ENCODE peak calls at places on chromosomes 11 and 22, in eight cellular contexts. V is hepatocyte, Z is A549, H is left lung, U is IMR-90, E is breast epithelium, R is AG04450, S is heart left ventricle. T is an unnamed sample.

GRCh38 chr11:75813622-75814039 is 1.4 kb upstream of the UVRAG start:
- DNase-seq in V (no peak), Z (no peak), H (no peak), U (peak), E (no peak), R (no peak), S (no peak), T (no peak)

GRCh38 chr11:43723617-43724016 is 43.1 kb downstream of the HSD17B12 start:
- DNase-seq in V (no peak), Z (no peak), H (no peak), U (peak), E (no peak), R (no peak), S (no peak), T (no peak)

GRCh38 chr11:31813242-31813960 is 2.3 kb upstream of the PAX6 start:
- DNase-seq in V (no peak), Z (no peak), H (no peak), U (no peak), E (no peak), R (no peak), S (no peak), T (no peak)

GRCh38 chr11:8357891-8358566 is 94.4 kb upstream of the LMO1 start:
- DNase-seq in V (no peak), Z (no peak), H (no peak), U (no peak), E (no peak), R (no peak), S (no peak), T (no peak)

GRCh38 chr22:49756201-49756600 is 71.5 kb downstream of the BRD1 start:
- DNase-seq in V (no peak), Z (no peak), H (peak), U (no peak), E (peak), R (no peak), S (no peak), T (peak)

GRCh38 chr22:47504962-47505361 is 742.5 kb downstream of the TBC1D22A start:
- DNase-seq in V (no peak), Z (no peak), H (no peak), U (no peak), E (no peak), R (no peak), S (no peak), T (no peak)

GRCh38 chr22:11627436-11627797 is 3900.6 kb upstream of the OR11H1 start:
- DNase-seq in V (no peak), Z (no peak), H (no peak), U (no peak), E (no peak), R (no peak), S (peak), T (no peak)

GRCh38 chr22:46293591-46294260 is 2.9 kb upstream of the GTSE1 start:
- DNase-seq in V (no peak), Z (no peak), H (peak), U (peak), E (no peak), R (no peak), S (peak), T (peak)

GRCh38 chr22:42699281-42699681 is 21.4 kb downstream of the A4GALT start:
- DNase-seq in V (no peak), Z (no peak), H (no peak), U (no peak), E (no peak), R (no peak), S (peak), T (no peak)

GRCh38 chr11:65787649-65788622 is 1.1 kb downstream of the OVOL1 start:
- DNase-seq in V (peak), Z (no peak), H (no peak), U (no peak), E (no peak), R (no peak), S (no peak), T (no peak)

GRCh38 chr11:77611921-77612320 is 22.2 kb downstream of the AQP11 start:
- DNase-seq in V (no peak), Z (no peak), H (no peak), U (no peak), E (no peak), R (no peak), S (no peak), T (no peak)

GRCh38 chr11:14552089-14552488 is 31.9 kb upstream of the PSMA1 start:
- DNase-seq in V (no peak), Z (no peak), H (no peak), U (no peak), E (no peak), R (no peak), S (peak), T (no peak)

GRCh38 chr11:60810583-60810982 is 25.4 kb downstream of the MS4A10 start:
- DNase-seq in V (no peak), Z (no peak), H (no peak), U (no peak), E (no peak), R (no peak), S (no peak), T (no peak)

GRCh38 chr11:115103921-115104320 is 400.3 kb downstream of the CADM1 start:
- DNase-seq in V (no peak), Z (peak), H (no peak), U (no peak), E (no peak), R (no peak), S (no peak), T (no peak)

GRCh38 chr11:119983240-119983732 is 154.6 kb downstream of the TRIM29 start:
- DNase-seq in V (no peak), Z (no peak), H (no peak), U (no peak), E (no peak), R (no peak), S (no peak), T (no peak)

GRCh38 chr11:10674991-10675440 is 18.5 kb downstream of the IRAG1 start:
- DNase-seq in V (no peak), Z (no peak), H (no peak), U (no peak), E (no peak), R (no peak), S (peak), T (peak)

GRCh38 chr11:92380882-92381281 is 156.3 kb downstream of the FAT3 start:
- DNase-seq in V (no peak), Z (no peak), H (no peak), U (peak), E (no peak), R (no peak), S (no peak), T (no peak)

GRCh38 chr11:76592025-76592914 is 78.3 kb downstream of the LRRC32 start:
- DNase-seq in V (peak), Z (no peak), H (no peak), U (no peak), E (no peak), R (no peak), S (no peak), T (no peak)

GRCh38 chr11:7910389-7910788 is 20.7 kb downstream of the OR10A6 start:
- DNase-seq in V (no peak), Z (no peak), H (no peak), U (no peak), E (no peak), R (no peak), S (no peak), T (no peak)

GRCh38 chr11:88250566-88251080 is 75.4 kb upstream of the RAB38 start:
- DNase-seq in V (no peak), Z (no peak), H (no peak), U (no peak), E (no peak), R (no peak), S (no peak), T (no peak)

GRCh38 chr11:87007938-87008337 is 29.8 kb upstream of the TMEM135 start:
- DNase-seq in V (no peak), Z (no peak), H (no peak), U (peak), E (no peak), R (no peak), S (no peak), T (no peak)

GRCh38 chr11:832529-833113 is at the start of gene CD151:
- DNase-seq in V (peak), Z (no peak), H (no peak), U (peak), E (no peak), R (no peak), S (peak), T (peak)

GRCh38 chr11:119491753-119492455 is 68.9 kb upstream of the THY1 start:
- DNase-seq in V (no peak), Z (no peak), H (no peak), U (peak), E (no peak), R (no peak), S (no peak), T (no peak)

GRCh38 chr22:39646614-39647210 is 76.2 kb downstream of the CACNA1I start:
- DNase-seq in V (no peak), Z (no peak), H (no peak), U (no peak), E (no peak), R (no peak), S (no peak), T (no peak)

GRCh38 chr11:46296520-46297448 is 19.3 kb downstream of the CREB3L1 start:
- DNase-seq in V (peak), Z (no peak), H (peak), U (peak), E (no peak), R (peak), S (peak), T (peak)

GRCh38 chr11:130407978-130408377 is 20.4 kb downstream of the ADAMTS8 start:
- DNase-seq in V (peak), Z (no peak), H (no peak), U (peak), E (no peak), R (no peak), S (peak), T (peak)

GRCh38 chr22:49869091-49869830 is 15.6 kb downstream of the ZBED4 start:
- DNase-seq in V (no peak), Z (no peak), H (no peak), U (no peak), E (no peak), R (no peak), S (no peak), T (no peak)

GRCh38 chr11:70772950-70773349 is 374.6 kb downstream of the CTTN start:
- DNase-seq in V (no peak), Z (no peak), H (no peak), U (no peak), E (no peak), R (no peak), S (no peak), T (no peak)

GRCh38 chr11:80700386-80700785 is 1259.6 kb upstream of the TENM4 start:
- DNase-seq in V (no peak), Z (no peak), H (no peak), U (no peak), E (no peak), R (no peak), S (no peak), T (no peak)

GRCh38 chr11:2077061-2077802 is 62.0 kb downstream of the IGF2 start:
- DNase-seq in V (no peak), Z (peak), H (no peak), U (peak), E (no peak), R (no peak), S (no peak), T (no peak)
- H3K4me3 ChIP-seq in V (no peak), Z (no peak), H (no peak), U (no peak), E (no peak), R (no peak), S (no peak), T (no peak)

DNA sequence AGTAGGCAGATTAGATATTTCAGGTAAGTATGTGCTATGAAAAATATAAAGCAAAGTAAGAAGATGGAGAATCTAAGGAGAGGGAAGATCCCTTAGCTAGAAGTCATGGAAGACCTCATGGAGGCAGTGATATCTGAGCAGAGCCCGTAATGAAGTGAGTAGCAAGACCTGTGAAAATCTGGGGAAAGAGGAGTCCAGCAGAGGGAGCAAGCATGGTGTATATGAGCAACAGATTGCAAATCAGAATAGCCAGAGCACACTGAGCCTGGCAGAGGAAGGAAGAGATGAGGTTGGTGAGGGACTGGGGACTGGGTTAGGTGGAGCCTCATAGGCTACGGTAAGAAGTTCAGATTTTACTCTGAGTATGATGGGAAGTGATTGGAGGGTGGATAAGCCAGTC is 9.4 kb downstream of the LHFPL7 start:
- DNase-seq in V (peak), Z (no peak), H (no peak), U (no peak), E (no peak), R (no peak), S (no peak), T (no peak)
- TF ChIP-seq CTCF in V (peak), Z (peak), H (no peak), U (no peak), E (no peak), R (no peak), S (peak), T (peak)

DNA sequence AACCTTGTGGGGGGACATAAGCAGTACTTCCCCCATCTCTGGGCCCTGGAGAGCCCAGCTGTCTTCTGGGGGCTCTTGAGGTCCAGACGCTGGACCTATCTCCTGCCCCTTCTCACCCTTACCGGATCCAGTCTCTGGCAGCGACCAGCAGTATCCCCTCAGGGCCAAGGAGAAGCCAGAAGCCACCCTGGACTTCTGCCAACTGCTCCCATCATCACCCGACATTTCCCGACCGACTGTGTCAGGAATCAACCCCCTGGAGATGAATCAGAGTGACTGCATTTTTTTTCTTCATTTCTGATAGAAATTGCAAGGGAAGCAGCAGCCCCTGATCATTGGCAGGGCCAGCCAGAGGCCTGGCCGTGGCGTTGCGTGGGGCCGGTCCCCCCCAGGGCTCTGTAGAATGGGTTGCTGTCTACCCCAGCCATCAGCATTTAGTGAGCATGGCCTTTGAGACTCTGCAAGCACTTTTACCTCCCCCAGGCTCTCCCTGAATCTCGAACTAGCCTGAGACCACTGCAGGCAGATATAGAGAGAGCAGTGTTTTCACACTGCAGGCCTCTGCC is 5.2 kb upstream of the LIF start:
- DNase-seq in V (no peak), Z (no peak), H (no peak), U (peak), E (no peak), R (no peak), S (peak), T (peak)
- H3K27ac ChIP-seq in V (peak), Z (peak), H (no peak), U (peak), E (no peak), R (peak), S (peak), T (peak)

GRCh38 chr11:128502736-128503135 is 84.6 kb downstream of the ETS1 start:
- DNase-seq in V (peak), Z (no peak), H (no peak), U (peak), E (no peak), R (peak), S (no peak), T (no peak)
- H3K4me3 ChIP-seq in V (no peak), Z (no peak), H (no peak), U (no peak), E (no peak), R (no peak), S (peak), T (peak)

GRCh38 chr22:21991309-21991596 is 8.7 kb upstream of the TOP3B start:
- DNase-seq in V (no peak), Z (no peak), H (no peak), U (no peak), E (no peak), R (no peak), S (no peak), T (no peak)

GRCh38 chr22:21992593-21993237 is 10.1 kb upstream of the TOP3B start:
- DNase-seq in V (no peak), Z (no peak), H (no peak), U (no peak), E (no peak), R (no peak), S (no peak), T (no peak)

GRCh38 chr22:21991774-21992173 is 9.2 kb upstream of the TOP3B start:
- DNase-seq in V (no peak), Z (no peak), H (no peak), U (no peak), E (no peak), R (no peak), S (no peak), T (no peak)

GRCh38 chr22:21989049-21989448 is 6.5 kb upstream of the TOP3B start:
- DNase-seq in V (no peak), Z (no peak), H (no peak), U (no peak), E (no peak), R (no peak), S (no peak), T (no peak)

DNA sequence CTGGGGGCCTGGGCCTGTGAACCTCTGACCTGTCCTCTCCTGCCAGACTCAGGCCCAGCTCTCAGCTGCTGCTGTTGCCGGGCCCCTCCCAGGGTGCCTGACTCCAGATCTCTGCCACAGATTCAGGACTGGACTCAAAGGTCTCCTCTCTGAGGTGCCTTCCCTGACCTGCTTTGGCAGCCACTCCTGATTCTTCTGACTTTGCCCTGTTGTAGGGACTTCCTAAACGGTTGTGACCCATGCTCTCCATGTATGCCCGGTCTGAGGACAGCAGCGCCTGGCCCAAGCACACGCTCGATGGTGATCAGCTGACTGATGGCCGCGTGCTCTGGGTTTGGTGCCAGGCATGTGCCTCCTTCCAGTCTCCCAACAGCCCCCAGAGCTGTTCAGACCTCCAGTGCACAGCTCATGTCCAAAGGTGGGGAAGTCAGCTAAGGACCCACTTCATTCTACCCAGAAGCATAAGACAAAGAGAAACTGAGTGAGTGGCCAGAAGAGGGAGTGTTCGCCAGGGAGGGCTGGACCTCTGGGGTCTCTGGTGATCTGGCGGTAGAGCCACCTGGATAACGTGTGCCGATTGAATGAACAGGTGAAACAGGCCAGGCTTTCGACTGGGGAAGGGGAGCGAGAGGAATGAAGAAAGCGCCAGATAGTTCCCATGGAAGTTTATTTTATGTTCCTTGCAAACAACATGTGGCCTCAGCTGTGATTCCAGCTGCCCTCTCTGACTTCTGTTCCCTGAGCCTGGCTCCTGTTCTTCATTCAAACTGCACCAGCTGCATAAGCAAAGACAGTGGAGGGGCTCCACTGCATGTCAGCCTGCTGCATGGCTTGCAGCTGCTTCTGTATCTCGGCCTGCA is 8.1 kb upstream of the TOP3B start:
- DNase-seq in V (no peak), Z (no peak), H (no peak), U (no peak), E (no peak), R (no peak), S (no peak), T (no peak)
- TF ChIP-seq CTCF in V (no peak), Z (no peak), H (no peak), U (no peak), E (no peak), R (no peak), S (no peak), T (no peak)

DNA sequence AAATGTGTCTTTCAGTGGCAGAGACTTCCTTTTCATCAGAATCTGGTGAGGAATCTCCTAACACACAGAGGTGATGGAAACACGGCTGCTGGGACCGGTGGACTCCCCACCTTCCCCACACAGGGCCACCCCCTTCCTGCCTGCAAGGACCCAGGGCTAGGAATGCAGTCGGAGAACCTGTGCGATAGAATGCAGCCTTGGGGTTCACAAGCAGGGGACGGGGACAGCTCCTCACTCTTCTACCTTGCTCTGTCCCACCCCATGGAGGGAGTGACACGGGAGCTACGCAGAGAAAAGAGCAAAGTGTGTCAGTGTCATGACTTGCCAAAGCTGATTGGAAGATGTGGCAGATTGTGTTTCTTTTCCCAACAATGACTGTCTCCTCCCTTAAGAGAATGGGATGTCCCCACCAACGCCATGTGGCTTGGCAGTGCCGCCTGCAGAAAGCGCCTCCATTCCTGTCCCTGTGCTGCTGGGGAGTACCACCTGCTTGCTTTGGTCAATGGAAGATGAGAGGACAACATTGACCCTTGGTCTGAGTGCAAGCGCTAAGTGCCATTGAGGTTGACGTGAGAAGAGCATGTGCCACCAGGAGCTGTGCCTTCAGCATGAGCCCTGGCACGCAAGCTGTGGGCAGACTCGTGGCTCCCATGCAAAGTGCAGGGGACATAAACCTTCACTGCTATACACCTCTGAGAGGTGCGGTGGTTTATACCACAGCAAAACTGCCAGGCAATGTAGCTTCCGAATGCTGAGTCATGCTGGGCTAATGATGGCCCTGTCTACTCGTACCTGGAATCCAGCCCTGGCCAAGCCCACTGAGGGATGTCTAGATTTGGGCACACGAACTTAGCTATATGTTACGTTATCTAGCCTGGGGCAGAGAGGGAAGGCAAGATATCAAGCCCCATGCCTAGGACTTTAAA is 41.8 kb downstream of the MYEOV start:
- DNase-seq in V (no peak), Z (no peak), H (no peak), U (no peak), E (no peak), R (no peak), S (no peak), T (no peak)
- H3K27ac ChIP-seq in V (no peak), Z (peak), H (no peak), U (no peak), E (no peak), R (no peak), S (no peak), T (no peak)

DNA sequence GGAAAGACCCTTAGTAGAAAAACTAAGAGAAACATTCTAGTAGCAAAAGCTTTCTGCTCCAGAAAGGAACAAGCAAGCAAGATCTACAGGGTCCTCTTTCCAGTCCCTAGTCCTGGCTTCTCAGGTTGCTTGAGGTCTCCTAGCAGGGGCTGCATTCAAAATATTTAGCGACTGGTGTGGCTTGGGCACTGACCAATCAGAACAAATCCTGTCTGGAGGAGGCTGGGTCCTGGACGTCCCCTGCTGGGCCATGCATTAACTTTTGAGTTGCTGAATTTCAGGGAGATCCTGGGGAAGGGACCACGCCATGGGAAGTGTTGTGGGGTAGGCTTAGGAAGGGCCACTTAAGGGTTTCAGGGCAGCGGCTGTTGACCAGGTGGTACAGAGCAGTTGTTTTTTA is 26.6 kb upstream of the SORL1-AS1 start:
- DNase-seq in V (no peak), Z (no peak), H (no peak), U (no peak), E (no peak), R (no peak), S (no peak), T (no peak)
- H3K4me3 ChIP-seq in V (no peak), Z (no peak), H (no peak), U (no peak), E (no peak), R (no peak), S (no peak), T (no peak)